ENCODE peak calls at places on chromosomes 1 and 21, in five cellular contexts. N, B, H, T and Z are unnamed samples.

GRCh38 chr1:93633313-93633712 is 48.3 kb downstream of the BCAR3 start:
- DNase-seq in H (no peak), T (no peak), B (no peak), N (no peak), Z (no peak)

GRCh38 chr1:243851765-243852164 is 1.7 kb upstream of the AKT3 start:
- DNase-seq in T (no peak), B (no peak), N (no peak), H (no peak), Z (no peak)

GRCh38 chr21:33854604-33855003 is 61.0 kb downstream of the ATP5PO start:
- DNase-seq in H (no peak), T (no peak), B (no peak), N (no peak), Z (no peak)

GRCh38 chr21:44345495-44345894 is 6.3 kb upstream of the CFAP410 start:
- DNase-seq in H (no peak), B (no peak), T (peak), N (no peak), Z (no peak)

GRCh38 chr1:39671433-39671792 is 494 bp downstream of the NT5C1A start:
- DNase-seq in T (no peak), N (no peak), B (no peak), H (peak), Z (no peak)

GRCh38 chr1:1334835-1335234 is 3.8 kb downstream of the TAS1R3 start:
- DNase-seq in T (no peak), H (peak), B (no peak), N (no peak), Z (peak)

GRCh38 chr1:205273551-205273982 is 45.8 kb downstream of the TMCC2 start:
- DNase-seq in H (peak), T (peak), B (peak), N (peak), Z (peak)

GRCh38 chr1:208089151-208089550 is 155.0 kb downstream of the PLXNA2 start:
- DNase-seq in H (no peak), B (no peak), N (no peak), T (no peak), Z (no peak)

GRCh38 chr1:239976130-239976968 is 115.3 kb upstream of the FMN2 start:
- DNase-seq in N (peak), T (no peak), B (peak), H (peak), Z (peak)

GRCh38 chr1:206575894-206576737 is 36.1 kb downstream of the EIF2D start:
- DNase-seq in T (no peak), B (no peak), N (no peak), H (no peak), Z (no peak)

GRCh38 chr1:24928631-24929090 is 1.4 kb downstream of the RUNX3 start:
- DNase-seq in T (peak), B (peak), N (peak), H (no peak), Z (no peak)

GRCh38 chr1:8061210-8061609 is 35.1 kb upstream of the ERRFI1 start:
- DNase-seq in B (no peak), H (no peak), T (no peak), N (no peak), Z (no peak)

GRCh38 chr1:42936309-42937078 is 22.2 kb downstream of the SLC2A1 start:
- DNase-seq in T (no peak), N (peak), B (no peak), H (no peak), Z (no peak)

GRCh38 chr1:21280011-21280471 is 10.2 kb downstream of the ECE1 start:
- DNase-seq in T (peak), B (no peak), H (no peak), N (peak), Z (no peak)

GRCh38 chr21:38773108-38774061 is 32.3 kb upstream of the ETS2 start:
- DNase-seq in T (no peak), H (no peak), B (no peak), N (no peak), Z (no peak)

GRCh38 chr1:169161512-169162194 is 55.2 kb downstream of the ATP1B1 start:
- DNase-seq in H (no peak), N (no peak), T (no peak), B (no peak), Z (no peak)

GRCh38 chr1:207918571-207918970 is 7.6 kb upstream of the CD34 start:
- DNase-seq in N (no peak), T (no peak), H (no peak), B (no peak), Z (no peak)

GRCh38 chr1:167797005-167797404 is 75.2 kb downstream of the MPZL1 start:
- DNase-seq in T (no peak), B (no peak), H (peak), N (peak), Z (no peak)

GRCh38 chr1:33402234-33402633 is 28.7 kb downstream of the PHC2 start:
- DNase-seq in H (no peak), B (no peak), T (no peak), N (no peak), Z (no peak)

GRCh38 chr21:44898011-44898493 is 22.6 kb downstream of the ITGB2 start:
- DNase-seq in H (no peak), B (no peak), T (peak), N (no peak), Z (no peak)

GRCh38 chr1:185595835-185596667 is 138.1 kb upstream of the HMCN1 start:
- DNase-seq in B (peak), T (no peak), N (peak), H (peak), Z (peak)

GRCh38 chr1:18907021-18907913 is 4.9 kb upstream of the ALDH4A1 start:
- DNase-seq in B (peak), T (peak), N (peak), H (peak), Z (peak)

GRCh38 chr1:9817734-9818133 is 6.0 kb downstream of the CLSTN1 start:
- DNase-seq in N (no peak), T (no peak), H (no peak), B (no peak), Z (no peak)

DNA sequence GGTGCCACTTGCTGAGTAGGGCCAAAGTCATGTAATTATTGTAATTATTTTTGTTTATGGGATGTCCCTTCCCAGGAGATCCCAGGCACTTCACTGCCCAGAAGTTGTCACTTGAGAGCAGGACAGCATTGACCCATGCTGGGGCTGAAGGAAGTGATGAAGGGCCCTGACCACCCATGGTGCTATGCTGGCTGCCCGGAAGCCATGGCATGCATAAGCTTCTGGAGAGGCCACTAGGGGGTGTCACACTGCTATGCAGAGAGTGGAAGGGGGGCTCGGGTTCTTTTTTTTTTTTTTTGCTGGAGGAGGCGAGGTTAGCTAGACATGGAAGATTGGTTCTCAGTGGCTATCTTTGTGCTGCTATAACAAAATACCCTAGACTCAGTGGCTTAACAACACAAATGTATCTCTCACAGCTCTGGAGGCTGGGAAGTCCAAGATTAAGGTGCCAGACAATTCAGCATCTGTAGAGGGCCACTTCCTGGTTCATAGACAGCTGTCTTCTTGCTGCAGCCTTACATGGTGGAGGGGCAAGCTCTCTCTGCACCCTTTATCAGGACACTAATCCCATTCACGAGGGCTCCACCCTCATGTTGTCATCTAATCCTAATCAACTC is 84.9 kb downstream of the CNIH3 start:
- DNase-seq in N (no peak), T (no peak), H (peak), B (no peak), Z (no peak)
- TF ChIP-seq CTCF in N (no peak), T (no peak), H (peak), B (no peak), Z (peak)

GRCh38 chr1:84674021-84674420 is 16.2 kb downstream of the SSX2IP start:
- DNase-seq in H (no peak), N (no peak), T (no peak), B (no peak), Z (no peak)
- TF ChIP-seq CTCF in H (no peak), N (no peak), T (no peak), B (no peak), Z (no peak)

GRCh38 chr1:248618878-248619277 is 16.0 kb downstream of the OR2T11 start:
- DNase-seq in T (no peak), N (peak), B (peak), H (no peak), Z (no peak)
- TF ChIP-seq CTCF in T (peak), N (peak), B (peak), H (peak), Z (no peak)

GRCh38 chr1:221741971-221742554 is at the start of gene DUSP10:
- DNase-seq in N (peak), B (peak), H (peak), T (peak), Z (peak)
- TF ChIP-seq CTCF in N (no peak), B (no peak), H (no peak), T (no peak), Z (no peak)

GRCh38 chr1:161198206-161198876 is 513 bp downstream of the ADAMTS4 start:
- DNase-seq in H (peak), N (no peak), B (no peak), T (no peak), Z (peak)
- TF ChIP-seq CTCF in H (no peak), N (no peak), B (no peak), T (no peak), Z (peak)

GRCh38 chr21:36487641-36488307 is 7.9 kb upstream of the CLDN14 start:
- DNase-seq in H (no peak), B (no peak), T (no peak), N (peak), Z (no peak)
- TF ChIP-seq CTCF in H (no peak), B (no peak), T (no peak), N (no peak), Z (no peak)

GRCh38 chr1:212667223-212668139 is 32.2 kb downstream of the BATF3 start:
- DNase-seq in H (no peak), T (no peak), B (no peak), N (peak), Z (no peak)

GRCh38 chr1:212669600-212669999 is 30.0 kb downstream of the BATF3 start:
- DNase-seq in T (no peak), H (no peak), N (no peak), B (no peak), Z (no peak)

GRCh38 chr1:212670301-212670700 is 29.3 kb downstream of the BATF3 start:
- DNase-seq in B (no peak), N (no peak), T (no peak), H (no peak), Z (no peak)

GRCh38 chr1:212668477-212668876 is 31.2 kb downstream of the BATF3 start:
- DNase-seq in N (no peak), B (no peak), H (no peak), T (no peak), Z (no peak)

GRCh38 chr1:212669102-212669501 is 30.5 kb downstream of the BATF3 start:
- DNase-seq in T (no peak), H (no peak), B (no peak), N (no peak), Z (no peak)
- TF ChIP-seq CTCF in T (peak), H (peak), B (no peak), N (no peak), Z (peak)

GRCh38 chr1:36352141-36352909 is 28.9 kb upstream of the EVA1B start:
- DNase-seq in T (no peak), H (no peak), B (no peak), N (no peak), Z (no peak)
- TF ChIP-seq CTCF in T (no peak), H (no peak), B (no peak), N (no peak), Z (no peak)